ENCODE peak calls at places on chromosome 21, in nine cellular contexts. I is effector memory CD4-positive, alpha-beta T cell; Y is Peyer's patch; A is heart right ventricle; D is heart left ventricle; E is colonic mucosa; V is sigmoid colon; H is ovary; K is adrenal gland. T is an unnamed sample.
A peak's percentile ranks its signal among the peaks of the same experiment; 100 is the strongest.

GRCh38 chr21:39888848-39889247 is 21.6 kb downstream of the PCP4 start:
- DNase-seq in I (no peak), Y (no peak), A (no peak), D (no peak), E (no peak), V (no peak), H (no peak), K (no peak), T (no peak)

GRCh38 chr21:32599146-32599925 is 12.8 kb downstream of the CFAP298 start:
- DNase-seq in I (no peak), Y (no peak), A (no peak), D (no peak), E (no peak), V (no peak), H (no peak), K (peak; percentile 58), T (no peak)

GRCh38 chr21:37224861-37225260 is 42.3 kb downstream of the VPS26C start:
- DNase-seq in I (no peak), Y (no peak), A (no peak), D (no peak), E (no peak), V (no peak), H (no peak), K (no peak), T (no peak)

GRCh38 chr21:31974454-31974985 is 101.7 kb downstream of the HUNK start:
- DNase-seq in I (peak; percentile 5), Y (peak; percentile 27), A (no peak), D (no peak), E (no peak), V (no peak), H (no peak), K (no peak), T (peak; percentile 54)

GRCh38 chr21:33901421-33902288 is 13.9 kb downstream of the ATP5PO start:
- DNase-seq in I (no peak), Y (no peak), A (peak; percentile 26), D (peak; percentile 23), E (no peak), V (peak; percentile 73), H (no peak), K (peak; percentile 56), T (no peak)

GRCh38 chr21:37819372-37819771 is 96.9 kb downstream of the KCNJ6 start:
- DNase-seq in I (no peak), Y (no peak), A (no peak), D (no peak), E (no peak), V (no peak), H (no peak), K (no peak), T (no peak)

GRCh38 chr21:46084709-46085108 is 13.2 kb upstream of the COL6A2 start:
- DNase-seq in I (no peak), Y (no peak), A (no peak), D (no peak), E (no peak), V (peak; percentile 59), H (peak; percentile 27), K (no peak), T (no peak)

GRCh38 chr21:33395866-33396265 is 7.3 kb upstream of the IFNGR2 start:
- DNase-seq in I (no peak), Y (no peak), A (no peak), D (no peak), E (no peak), V (no peak), H (no peak), K (no peak), T (no peak)

GRCh38 chr21:37751268-37751975 is 164.8 kb downstream of the KCNJ6 start:
- DNase-seq in I (no peak), Y (no peak), A (no peak), D (no peak), E (no peak), V (no peak), H (no peak), K (no peak), T (no peak)

GRCh38 chr21:30193201-30193600 is 22.7 kb downstream of the CLDN8 start:
- DNase-seq in I (no peak), Y (no peak), A (no peak), D (no peak), E (no peak), V (no peak), H (no peak), K (no peak), T (no peak)

GRCh38 chr21:37862536-37862935 is 53.7 kb downstream of the KCNJ6 start:
- DNase-seq in I (no peak), Y (no peak), A (peak; percentile 22), D (no peak), E (no peak), V (no peak), H (no peak), K (peak; percentile 8), T (no peak)

GRCh38 chr21:37994211-37994610 is 78.0 kb upstream of the KCNJ6 start:
- DNase-seq in I (no peak), Y (no peak), A (no peak), D (no peak), E (no peak), V (no peak), H (no peak), K (no peak), T (no peak)

GRCh38 chr21:38440746-38441145 is 57.5 kb downstream of the ERG start:
- DNase-seq in I (no peak), Y (no peak), A (no peak), D (no peak), E (no peak), V (no peak), H (no peak), K (peak; percentile 41), T (no peak)

GRCh38 chr21:35348686-35349085 is 299.6 kb upstream of the RUNX1 start:
- DNase-seq in I (no peak), Y (no peak), A (no peak), D (no peak), E (no peak), V (no peak), H (no peak), K (no peak), T (no peak)
- H3K27me3 ChIP-seq in I (no peaks in the 10 kb centered on the region), Y (no peaks in the 10 kb centered on the region), A (peaks cover 9% of the 10 kb centered on the region), D (no peaks in the 10 kb centered on the region), E (no peaks in the 10 kb centered on the region), V (no peaks in the 10 kb centered on the region), H (no peaks in the 10 kb centered on the region), K (no peaks in the 10 kb centered on the region), T (no peaks in the 10 kb centered on the region)

GRCh38 chr21:44650973-44651675 is 3.3 kb downstream of the KRTAP12-4 start:
- DNase-seq in I (no peak), Y (peak; percentile 3), A (no peak), D (no peak), E (no peak), V (no peak), H (no peak), K (no peak), T (no peak)

GRCh38 chr21:44647222-44647552 is 973 bp downstream of the KRTAP10-11 start:
- DNase-seq in I (no peak), Y (peak; percentile 3), A (no peak), D (no peak), E (no peak), V (no peak), H (no peak), K (no peak), T (no peak)

GRCh38 chr21:44648557-44649311 is 2.5 kb downstream of the KRTAP10-11 start:
- DNase-seq in I (no peak), Y (peak; percentile 1), A (no peak), D (no peak), E (no peak), V (no peak), H (no peak), K (no peak), T (no peak)

GRCh38 chr21:44650265-44650972 is 4.0 kb downstream of the KRTAP12-4 start:
- DNase-seq in I (no peak), Y (peak; percentile 4), A (no peak), D (no peak), E (no peak), V (no peak), H (no peak), K (no peak), T (no peak)

GRCh38 chr21:44649701-44650100 is 3.5 kb downstream of the KRTAP10-11 start:
- DNase-seq in I (no peak), Y (peak; percentile 8), A (no peak), D (no peak), E (no peak), V (no peak), H (no peak), K (no peak), T (no peak)
- H3K9me3 ChIP-seq in I (no peaks in the 10 kb centered on the region), Y (no peaks in the 10 kb centered on the region), A (peaks cover 12% of the 10 kb centered on the region), D (no peaks in the 10 kb centered on the region), E (no peaks in the 10 kb centered on the region), V (no peaks in the 10 kb centered on the region), H (no peaks in the 10 kb centered on the region), K (no peaks in the 10 kb centered on the region), T (no peaks in the 10 kb centered on the region)

DNA sequence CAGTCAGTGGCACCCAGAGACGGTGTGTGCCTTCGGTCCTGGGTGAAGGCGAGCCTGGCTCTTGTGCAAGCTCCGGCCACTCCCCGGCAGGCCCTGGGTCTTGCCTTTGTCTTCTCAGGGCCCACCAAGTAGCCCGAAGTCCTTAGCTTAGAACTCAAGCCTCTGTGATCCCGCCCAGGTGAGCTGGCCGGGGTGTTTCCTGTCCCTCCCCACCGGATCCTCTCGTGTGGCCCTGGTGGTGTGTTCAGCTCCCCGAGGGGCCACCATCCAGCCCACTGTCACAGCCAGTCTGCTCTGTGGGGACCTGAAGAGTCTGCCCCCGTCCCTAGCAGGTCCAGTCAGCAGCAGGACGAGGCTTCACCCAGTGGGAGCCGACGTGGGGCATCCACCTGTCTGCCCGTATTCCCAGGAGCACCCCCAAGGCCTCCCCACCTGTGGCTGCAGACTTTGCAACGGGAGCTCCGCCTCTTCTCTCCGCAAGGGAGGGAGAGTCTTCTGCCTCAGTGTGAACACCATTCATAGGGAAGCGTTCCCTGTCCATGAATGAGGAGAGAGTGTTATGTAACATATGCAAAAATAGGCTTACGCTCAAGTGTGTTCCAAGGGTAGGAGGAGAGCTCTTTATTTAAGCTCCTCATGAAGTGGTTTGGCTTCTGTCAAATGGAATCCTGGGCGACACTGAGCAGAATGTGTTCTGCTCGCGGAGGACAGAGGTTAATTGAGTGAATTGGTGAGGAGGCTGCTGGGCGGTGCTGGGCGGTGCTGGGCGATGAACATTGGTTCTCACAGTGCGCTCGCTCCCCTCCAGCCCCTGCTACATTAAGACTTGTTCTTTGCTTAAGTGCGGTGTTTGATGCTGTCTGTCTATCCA is 108.9 kb downstream of the CRYAA start:
- DNase-seq in I (no peak), Y (no peak), A (peak; percentile 32), D (no peak), E (no peak), V (no peak), H (peak; percentile 17), K (no peak), T (no peak)
- H3K27me3 ChIP-seq in I (peaks cover 12% of the 10 kb centered on the region), Y (no peaks in the 10 kb centered on the region), A (peaks cover 38% of the 10 kb centered on the region), D (no peaks in the 10 kb centered on the region), E (no peaks in the 10 kb centered on the region), V (peaks cover 39% of the 10 kb centered on the region), H (no peaks in the 10 kb centered on the region), K (no peaks in the 10 kb centered on the region), T (peaks cover 24% of the 10 kb centered on the region)

DNA sequence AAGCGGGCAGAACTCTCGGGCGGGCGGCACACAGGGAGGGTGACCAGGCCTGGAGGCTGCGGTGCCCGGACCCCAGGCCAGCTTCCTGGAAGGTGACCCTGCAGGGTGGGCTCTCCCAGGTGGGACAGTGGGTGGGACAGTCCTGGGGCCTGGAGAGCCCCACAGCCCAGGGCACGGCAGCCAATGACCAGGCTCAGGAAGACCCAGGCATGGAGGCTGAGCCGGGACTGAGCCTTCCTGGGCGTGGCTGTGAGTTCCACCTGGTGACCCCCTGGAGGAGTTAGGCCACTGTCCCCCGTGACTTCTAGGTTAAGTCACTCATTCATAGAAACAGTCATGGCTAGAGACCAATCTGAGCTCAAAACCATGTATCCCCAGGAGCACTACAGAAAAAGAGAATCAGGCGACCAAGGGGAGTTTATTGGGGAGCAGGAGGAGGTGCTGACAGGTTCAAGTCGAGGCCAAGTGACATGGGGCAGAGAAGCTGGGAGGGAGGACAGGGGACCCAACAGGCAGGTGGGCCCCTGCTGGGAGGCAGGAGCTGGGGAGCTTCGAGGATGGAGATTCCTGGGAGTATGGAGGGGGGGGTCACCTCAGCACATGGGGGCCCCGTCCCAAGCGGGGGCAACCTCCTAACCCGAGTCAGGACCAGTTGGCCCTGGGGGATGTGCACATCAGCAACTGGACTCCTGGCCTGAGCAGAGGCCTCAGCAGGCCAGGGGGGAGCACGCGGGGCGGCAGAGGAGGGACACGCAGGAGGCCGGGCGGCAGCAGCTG is 1.2 kb downstream of the KRTAP10-5 start:
- DNase-seq in I (no peak), Y (no peak), A (no peak), D (no peak), E (no peak), V (no peak), H (no peak), K (no peak), T (no peak)
- H3K9me3 ChIP-seq in I (peaks cover 8% of the 10 kb centered on the region), Y (no peaks in the 10 kb centered on the region), A (peaks cover 30% of the 10 kb centered on the region), D (no peaks in the 10 kb centered on the region), E (no peaks in the 10 kb centered on the region), V (peaks cover 10% of the 10 kb centered on the region), H (no peaks in the 10 kb centered on the region), K (no peaks in the 10 kb centered on the region), T (no peaks in the 10 kb centered on the region)

T was measured in CD8-positive, alpha-beta memory T cell.